ENCODE peak calls at places on chromosome 1, in eight cellular contexts. Z, V, B, G, I, U, E and O are unnamed samples.

GRCh38 chr1:99674115-99674514 is 28.2 kb downstream of the PALMD start:
- DNase-seq in Z (no peak), V (no peak), B (no peak), G (no peak), I (no peak), U (no peak), E (no peak), O (no peak)

GRCh38 chr1:111283838-111284237 is 6.8 kb upstream of the CHIA start:
- DNase-seq in Z (no peak), V (no peak), B (no peak), G (no peak), I (no peak), U (no peak), E (no peak), O (no peak)

GRCh38 chr1:37399205-37399604 is 75.2 kb upstream of the ZC3H12A start:
- DNase-seq in Z (no peak), V (no peak), B (no peak), G (no peak), I (no peak), U (no peak), E (no peak), O (no peak)

GRCh38 chr1:218024211-218024720 is 260.8 kb upstream of the RRP15 start:
- DNase-seq in Z (no peak), V (no peak), B (no peak), G (no peak), I (no peak), U (no peak), E (no peak), O (no peak)

GRCh38 chr1:15923241-15923640 is 52.7 kb downstream of the ZBTB17 start:
- DNase-seq in Z (peak), V (no peak), B (no peak), G (no peak), I (no peak), U (peak), E (peak), O (no peak)

GRCh38 chr1:37147397-37147831 is 113.1 kb upstream of the GRIK3 start:
- DNase-seq in Z (no peak), V (no peak), B (peak), G (no peak), I (no peak), U (no peak), E (no peak), O (no peak)

GRCh38 chr1:228487336-228488106 is at the start of gene RNF187:
- DNase-seq in Z (no peak), V (peak), B (peak), G (peak), I (no peak), U (no peak), E (no peak), O (no peak)

GRCh38 chr1:203408485-203409229 is 57.7 kb upstream of the FMOD start:
- DNase-seq in Z (peak), V (peak), B (no peak), G (no peak), I (no peak), U (peak), E (peak), O (no peak)

GRCh38 chr1:108561731-108562326 is 1.9 kb downstream of the EEIG2 start:
- DNase-seq in Z (no peak), V (peak), B (no peak), G (peak), I (peak), U (no peak), E (peak), O (peak)

GRCh38 chr1:2635271-2636010 is 2.6 kb upstream of the MMEL1 start:
- DNase-seq in Z (no peak), V (no peak), B (no peak), G (peak), I (no peak), U (no peak), E (no peak), O (no peak)

GRCh38 chr1:192327997-192328396 is 11.2 kb downstream of the RGS21 start:
- DNase-seq in Z (no peak), V (peak), B (no peak), G (no peak), I (no peak), U (no peak), E (no peak), O (no peak)

GRCh38 chr1:67723620-67724019 is 38.6 kb downstream of the GADD45A start:
- DNase-seq in Z (peak), V (no peak), B (no peak), G (no peak), I (no peak), U (no peak), E (peak), O (no peak)

GRCh38 chr1:178774263-178774662 is 49.2 kb downstream of the RALGPS2 start:
- DNase-seq in Z (no peak), V (no peak), B (no peak), G (no peak), I (no peak), U (peak), E (peak), O (no peak)

GRCh38 chr1:46749921-46750404 is 31.0 kb upstream of the EFCAB14 start:
- DNase-seq in Z (no peak), V (no peak), B (peak), G (no peak), I (no peak), U (no peak), E (no peak), O (no peak)

GRCh38 chr1:183477986-183478781 is 5.9 kb downstream of the SMG7 start:
- DNase-seq in Z (no peak), V (no peak), B (no peak), G (no peak), I (no peak), U (no peak), E (no peak), O (no peak)
- H3K4me3 ChIP-seq in Z (no peak), V (no peak), B (no peak), G (no peak), I (peak), U (no peak), E (no peak), O (peak)

GRCh38 chr1:19273106-19273843 is 15.3 kb downstream of the AKR7A3 start:
- DNase-seq in Z (no peak), V (no peak), B (no peak), G (no peak), I (no peak), U (no peak), E (no peak), O (no peak)

GRCh38 chr1:19272064-19272463 is 16.5 kb downstream of the AKR7A3 start:
- DNase-seq in Z (no peak), V (no peak), B (no peak), G (no peak), I (no peak), U (no peak), E (no peak), O (no peak)

GRCh38 chr1:19274636-19275035 is 13.9 kb downstream of the AKR7A3 start:
- DNase-seq in Z (no peak), V (no peak), B (no peak), G (no peak), I (no peak), U (no peak), E (no peak), O (no peak)
- H3K4me3 ChIP-seq in Z (no peak), V (no peak), B (no peak), G (no peak), I (no peak), U (no peak), E (no peak), O (no peak)

DNA sequence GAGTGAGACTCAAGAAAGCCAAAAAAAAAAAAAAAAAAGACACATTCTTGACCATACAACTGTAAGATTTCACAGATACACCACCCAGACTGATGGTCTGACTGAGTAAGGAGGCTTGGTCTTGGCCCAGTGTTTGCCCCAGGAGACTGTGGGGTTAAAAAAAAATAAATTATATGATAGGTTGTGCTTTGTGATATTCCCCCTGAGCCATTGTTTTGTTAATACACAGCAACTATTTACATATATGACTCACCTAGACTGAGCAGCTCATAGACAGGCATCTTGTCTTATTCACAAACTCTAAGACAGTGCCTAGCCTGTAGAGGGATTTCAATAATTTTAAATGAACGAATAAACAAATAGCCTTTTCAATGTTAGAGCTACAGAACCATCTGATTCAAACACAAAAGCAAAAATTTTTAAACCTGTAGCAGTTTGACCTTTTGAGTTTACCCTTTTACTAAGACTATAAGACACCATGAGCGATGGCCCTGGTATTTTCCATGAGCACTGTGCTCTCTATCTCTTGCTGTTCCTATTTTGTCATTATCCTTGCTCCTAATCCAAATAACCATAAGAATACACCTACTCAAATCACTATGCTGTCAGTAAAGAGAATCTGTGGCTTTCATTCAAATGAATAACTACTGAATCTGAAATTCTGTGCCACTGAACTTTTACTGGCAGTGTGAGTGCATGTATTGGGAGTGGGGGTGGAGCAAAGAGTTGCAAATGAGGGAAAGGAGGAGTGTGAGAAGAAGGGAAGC is 199.4 kb upstream of the PTBP2 start:
- DNase-seq in Z (peak), V (no peak), B (no peak), G (no peak), I (no peak), U (peak), E (peak), O (no peak)
- H3K4me3 ChIP-seq in Z (no peak), V (no peak), B (no peak), G (no peak), I (no peak), U (no peak), E (no peak), O (no peak)

DNA sequence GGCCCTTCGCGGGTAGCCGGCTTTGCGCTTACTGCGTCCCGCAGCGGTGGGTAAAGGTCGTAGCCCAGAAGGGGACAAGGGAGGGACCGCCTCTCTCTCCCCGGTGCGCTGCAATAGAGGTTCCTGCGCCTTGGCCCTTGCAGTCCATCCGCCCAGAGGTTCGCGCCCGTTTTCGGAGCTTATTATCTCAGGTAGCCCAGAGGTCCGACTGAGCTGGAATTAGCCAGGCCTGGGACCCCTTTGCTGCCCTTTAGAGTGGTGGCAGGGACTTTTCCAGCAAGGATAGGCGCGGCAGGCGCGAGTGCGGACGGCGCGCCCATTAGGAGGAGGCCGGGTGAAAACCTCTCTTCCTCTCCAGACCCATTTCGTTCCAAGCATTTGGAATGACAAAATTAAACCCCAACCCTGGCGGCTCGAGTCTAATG is 5.0 kb downstream of the LHX4 start:
- DNase-seq in Z (no peak), V (peak), B (no peak), G (no peak), I (no peak), U (no peak), E (no peak), O (no peak)
- H3K4me3 ChIP-seq in Z (no peak), V (no peak), B (peak), G (no peak), I (no peak), U (no peak), E (no peak), O (no peak)